ENCODE peak calls at places on chromosomes 12 and 14, in four cellular contexts. T, R, I and S are unnamed samples.

GRCh38 chr12:10385181-10385613 is 4.6 kb downstream of the KLRK1 start:
- DNase-seq in T (no peak), R (no peak), I (no peak), S (no peak)

GRCh38 chr12:53232641-53233538 is 881 bp upstream of the RARG start:
- DNase-seq in T (no peak), R (peak; percentile 70), I (no peak), S (peak; percentile 85)

GRCh38 chr14:80213602-80214001 is 2.3 kb upstream of the DIO2 start:
- DNase-seq in T (no peak), R (peak; percentile 26), I (no peak), S (no peak)

GRCh38 chr12:15527201-15527782 is 205.0 kb downstream of the PTPRO start:
- DNase-seq in T (no peak), R (peak; percentile 20), I (no peak), S (no peak)

GRCh38 chr14:57611555-57612075 is 118.0 kb upstream of the CCDC198 start:
- DNase-seq in T (no peak), R (no peak), I (no peak), S (no peak)

GRCh38 chr12:17818931-17819330 is 271.1 kb downstream of the RERGL start:
- DNase-seq in T (no peak), R (no peak), I (no peak), S (no peak)

GRCh38 chr12:53097207-53097563 is 282 bp upstream of the IGFBP6 start:
- DNase-seq in T (no peak), R (no peak), I (no peak), S (peak; percentile 83)

GRCh38 chr12:4214912-4215861 is 58.4 kb upstream of the CCND2 start:
- DNase-seq in T (peak; percentile 15), R (peak; percentile 48), I (peak; percentile 91), S (peak; percentile 78)

GRCh38 chr12:104138747-104139186 is 757 bp upstream of the NFYB start:
- DNase-seq in T (peak; percentile 28), R (peak; percentile 22), I (no peak), S (peak; percentile 71)

DNA sequence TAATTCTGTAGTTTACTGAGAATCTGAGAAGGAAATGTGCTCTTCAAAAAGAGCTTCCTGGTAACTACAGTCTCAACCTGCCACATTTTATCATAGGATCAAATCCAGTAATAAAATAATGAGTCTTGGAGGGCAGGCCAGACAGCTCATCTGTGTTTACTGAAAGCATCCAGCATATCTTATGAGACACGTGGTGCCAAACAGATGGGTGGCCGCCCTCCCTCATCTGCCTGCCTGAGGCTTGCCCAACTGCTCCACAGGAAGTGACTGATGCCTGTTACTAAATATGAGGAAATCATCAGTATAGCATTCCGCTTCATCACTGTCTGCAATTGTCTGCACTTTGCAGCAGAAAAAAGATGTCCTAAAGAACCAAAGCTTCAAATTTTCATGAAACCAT is 13.5 kb downstream of the DHRS7 start:
- DNase-seq in T (peak; percentile 28), R (peak; percentile 73), I (peak; percentile 93), S (peak; percentile 86)
- H3K4me1 ChIP-seq in T (peaks cover 3% of the 10 kb centered on the region), R (peaks cover 2% of the 10 kb centered on the region), I (peaks cover 62% of the 10 kb centered on the region), S (peaks cover 10% of the 10 kb centered on the region)

DNA sequence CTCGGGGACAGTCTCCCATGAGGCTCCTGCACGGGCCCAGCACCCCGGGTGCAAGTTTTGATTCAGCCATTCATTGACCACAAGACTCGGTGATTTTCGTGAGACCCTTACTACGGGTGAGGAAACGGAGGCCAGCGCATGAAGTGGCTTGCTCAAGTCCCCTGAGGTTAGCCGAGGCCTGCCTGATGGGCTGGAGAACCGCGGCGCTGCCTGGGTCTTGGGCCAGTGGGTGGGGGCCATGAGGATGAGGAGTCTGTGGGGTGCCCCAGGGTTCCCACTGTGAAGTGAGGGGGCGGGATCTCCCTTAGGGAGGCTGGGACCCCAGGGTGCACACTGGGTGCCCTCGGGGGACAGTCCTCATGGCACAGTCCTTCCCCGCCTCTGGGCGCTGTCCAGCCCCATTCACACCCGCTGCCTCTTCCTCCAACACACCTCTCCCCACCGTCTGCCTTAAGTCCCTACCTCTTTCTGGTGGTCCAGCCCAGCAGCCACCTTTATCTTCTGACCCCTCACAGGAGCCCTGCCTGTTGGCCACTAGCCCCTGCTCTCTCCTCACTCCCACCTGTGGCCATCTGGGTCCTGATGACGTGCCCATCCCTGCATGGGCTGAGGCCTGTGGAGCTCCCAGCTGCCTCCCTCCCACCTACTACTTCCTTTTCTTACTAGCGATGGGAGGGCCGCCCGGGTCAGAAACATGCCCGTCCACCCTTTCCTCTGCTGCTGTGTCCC is 16.3 kb downstream of the BEGAIN start:
- DNase-seq in T (no peak), R (no peak), I (no peak), S (no peak)
- H3K27me3 ChIP-seq in T (no peaks in the 10 kb centered on the region), R (no peaks in the 10 kb centered on the region), I (peaks cover 69% of the 10 kb centered on the region), S (peaks cover 28% of the 10 kb centered on the region)

GRCh38 chr12:122096591-122097149 is 18.1 kb downstream of the MLXIP start:
- DNase-seq in T (no peak), R (no peak), I (no peak), S (peak; percentile 65)

GRCh38 chr12:122099856-122100255 is 21.3 kb downstream of the MLXIP start:
- DNase-seq in T (no peak), R (no peak), I (no peak), S (no peak)

GRCh38 chr12:122096014-122096413 is 17.5 kb downstream of the MLXIP start:
- DNase-seq in T (no peak), R (no peak), I (no peak), S (peak; percentile 25)

GRCh38 chr12:122099280-122099749 is 20.8 kb downstream of the MLXIP start:
- DNase-seq in T (no peak), R (no peak), I (no peak), S (peak; percentile 57)

DNA sequence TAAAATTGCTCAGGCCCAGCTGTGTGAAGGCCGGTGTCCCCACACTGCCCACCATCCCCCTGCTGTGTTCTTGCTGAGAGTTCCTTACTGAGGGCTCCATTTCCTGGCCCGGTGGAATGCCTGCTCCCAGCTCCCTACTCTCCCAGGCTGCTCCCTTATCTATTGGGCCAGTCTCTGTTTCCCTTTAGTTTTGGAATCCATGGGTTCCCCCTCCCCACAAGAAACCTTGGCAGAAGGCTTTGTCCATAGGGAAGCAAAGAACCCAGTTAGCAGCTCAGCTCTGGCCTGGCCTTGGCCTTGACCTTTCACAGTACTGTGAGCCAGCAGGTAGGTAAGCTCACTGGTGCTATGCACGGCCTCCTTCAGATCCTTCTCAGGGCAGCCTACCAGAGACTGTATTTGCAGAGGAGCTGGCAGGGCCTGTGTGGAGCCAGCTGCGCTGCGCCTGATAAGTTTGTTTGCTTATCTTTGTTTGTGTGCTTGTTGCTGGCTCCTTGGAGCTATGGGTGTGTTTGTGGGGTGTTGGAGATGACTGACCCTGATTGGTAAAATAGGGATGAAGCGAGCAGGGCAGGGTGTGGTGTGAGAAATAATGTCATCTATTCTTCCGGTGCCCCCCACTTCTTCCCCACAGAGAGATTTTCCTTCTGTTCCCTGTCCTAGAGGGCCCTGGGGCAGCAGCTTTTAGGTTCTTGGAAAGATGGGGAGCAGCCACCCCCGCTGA is 19.2 kb downstream of the MLXIP start:
- DNase-seq in T (no peak), R (peak; percentile 72), I (no peak), S (peak; percentile 65)
- H3K4me1 ChIP-seq in T (peaks cover 4% of the 10 kb centered on the region), R (peaks cover 42% of the 10 kb centered on the region), I (peaks cover 91% of the 10 kb centered on the region), S (no peaks in the 10 kb centered on the region)

DNA sequence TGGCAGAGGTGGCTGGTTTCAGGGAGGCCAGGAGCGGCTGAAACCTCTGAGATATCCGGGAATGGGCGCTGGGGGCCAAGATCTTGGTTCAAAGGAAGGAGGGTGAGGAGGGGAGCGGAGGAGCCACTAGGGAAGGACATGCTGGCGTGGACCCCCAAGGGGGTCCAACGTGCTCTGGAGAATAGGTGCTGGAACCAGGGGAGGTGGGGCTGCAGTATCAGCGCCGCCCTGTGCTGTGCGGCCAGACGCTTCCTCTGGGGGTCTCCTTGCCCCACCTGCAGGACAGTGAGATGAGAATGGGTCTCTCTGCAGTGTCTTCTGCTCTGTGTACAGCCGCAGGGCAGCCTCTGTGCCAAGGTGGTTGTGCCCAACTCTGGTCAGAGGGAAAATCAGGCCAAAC is 2.5 kb downstream of the FAM181A start:
- DNase-seq in T (no peak), R (no peak), I (no peak), S (no peak)
- H3K27me3 ChIP-seq in T (no peaks in the 10 kb centered on the region), R (no peaks in the 10 kb centered on the region), I (no peaks in the 10 kb centered on the region), S (no peaks in the 10 kb centered on the region)

GRCh38 chr12:77841467-77842054 is 10.9 kb downstream of the NAV3 start:
- DNase-seq in T (no peak), R (peak; percentile 12), I (no peak), S (no peak)

GRCh38 chr12:77847060-77847541 is 16.4 kb downstream of the NAV3 start:
- DNase-seq in T (no peak), R (no peak), I (no peak), S (no peak)

GRCh38 chr12:77842430-77842829 is 11.7 kb downstream of the NAV3 start:
- DNase-seq in T (no peak), R (no peak), I (no peak), S (no peak)

GRCh38 chr12:77847665-77848431 is 17.2 kb downstream of the NAV3 start:
- DNase-seq in T (no peak), R (no peak), I (no peak), S (no peak)

DNA sequence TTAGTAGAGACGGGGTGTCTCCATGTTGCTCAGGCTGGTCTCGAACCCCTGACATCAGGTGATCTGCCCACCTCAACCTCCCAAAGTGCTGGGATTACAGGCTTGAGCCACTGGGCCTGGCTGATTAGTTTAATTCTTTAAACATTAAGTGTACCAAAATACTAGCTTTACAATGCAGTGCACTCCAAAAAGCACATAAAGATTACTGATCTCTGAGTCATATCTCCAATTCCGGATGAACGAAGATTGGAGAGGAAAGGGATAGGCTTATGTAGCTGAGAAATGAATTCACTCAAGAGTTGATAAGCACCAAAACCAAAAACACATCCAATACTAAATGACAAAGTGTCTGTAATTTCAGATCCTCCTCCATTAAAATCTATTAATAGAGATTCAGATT is 15.1 kb downstream of the NAV3 start:
- DNase-seq in T (no peak), R (no peak), I (no peak), S (no peak)
- H3K4me1 ChIP-seq in T (peaks cover 6% of the 10 kb centered on the region), R (peaks cover 5% of the 10 kb centered on the region), I (peaks cover 4% of the 10 kb centered on the region), S (no peaks in the 10 kb centered on the region)

GRCh38 chr14:88476375-88476774 is 78.4 kb downstream of the PTPN21 start:
- DNase-seq in T (no peak), R (no peak), I (no peak), S (no peak)
- H3K27me3 ChIP-seq in T (no peaks in the 10 kb centered on the region), R (no peaks in the 10 kb centered on the region), I (no peaks in the 10 kb centered on the region), S (no peaks in the 10 kb centered on the region)